ENCODE peak calls at places on chromosomes 5 and 9, in nine cellular contexts. S is heart left ventricle; C is suprapubic skin; A is dorsolateral prefrontal cortex; F is cardiac muscle cell; H is hepatocyte; X is GM23338; Q is IMR-90; Y is CD8-positive, alpha-beta memory T cell. U is an unnamed sample. For H3K27me3, the result is how much of the 10 kb centered on the place peaks cover.

GRCh38 chr5:60820593-60821487 is 23.2 kb downstream of the ELOVL7 start:
- DNase-seq in S (no peak), C (no peak), A (no peak), F (no peak), H (no peak), X (no peak), Q (no peak), Y (no peak), U (no peak)

GRCh38 chr5:169716287-169716686 is 79.2 kb downstream of the DOCK2 start:
- DNase-seq in S (no peak), C (no peak), A (no peak), F (no peak), H (no peak), X (no peak), Q (peak), Y (no peak), U (peak)

GRCh38 chr5:74149395-74149794 is 491.1 kb downstream of the ENC1 start:
- DNase-seq in S (no peak), C (no peak), A (no peak), F (no peak), H (no peak), X (no peak), Q (peak), Y (no peak), U (no peak)

GRCh38 chr9:85208666-85209065 is 533.1 kb downstream of the AGTPBP1 start:
- DNase-seq in S (no peak), C (no peak), A (no peak), F (no peak), H (no peak), X (no peak), Q (no peak), Y (no peak), U (no peak)

GRCh38 chr9:4422495-4422894 is 67.8 kb upstream of the SLC1A1 start:
- DNase-seq in S (no peak), C (no peak), A (no peak), F (no peak), H (peak), X (no peak), Q (no peak), Y (no peak), U (no peak)

GRCh38 chr5:151205411-151205810 is 18.5 kb downstream of the CCDC69 start:
- DNase-seq in S (no peak), C (peak), A (no peak), F (no peak), H (no peak), X (no peak), Q (no peak), Y (no peak), U (peak)

GRCh38 chr9:96514108-96514824 is 64.3 kb downstream of the HABP4 start:
- DNase-seq in S (no peak), C (no peak), A (no peak), F (no peak), H (no peak), X (no peak), Q (peak), Y (no peak), U (no peak)

GRCh38 chr9:75170898-75171360 is 82.6 kb downstream of the OSTF1 start:
- DNase-seq in S (no peak), C (no peak), A (no peak), F (no peak), H (no peak), X (no peak), Q (peak), Y (no peak), U (no peak)

GRCh38 chr9:125747053-125747764 is at the start of gene PBX3:
- DNase-seq in S (peak), C (no peak), A (no peak), F (peak), H (peak), X (peak), Q (no peak), Y (peak), U (no peak)

GRCh38 chr9:37611961-37612360 is 19.6 kb upstream of the TOMM5 start:
- DNase-seq in S (no peak), C (no peak), A (no peak), F (no peak), H (no peak), X (no peak), Q (no peak), Y (no peak), U (no peak)

GRCh38 chr5:107012371-107012770 is 658.4 kb downstream of the EFNA5 start:
- DNase-seq in S (no peak), C (no peak), A (no peak), F (no peak), H (no peak), X (no peak), Q (no peak), Y (no peak), U (no peak)

GRCh38 chr9:109629615-109630014 is 131.5 kb upstream of the PTPN3 start:
- DNase-seq in S (no peak), C (no peak), A (no peak), F (no peak), H (no peak), X (no peak), Q (no peak), Y (no peak), U (no peak)
- H3K27me3 ChIP-seq in S (under half), C (under half), A (under half), F (under half), H (under half), X (under half), Q (under half), Y (under half), U (under half)

DNA sequence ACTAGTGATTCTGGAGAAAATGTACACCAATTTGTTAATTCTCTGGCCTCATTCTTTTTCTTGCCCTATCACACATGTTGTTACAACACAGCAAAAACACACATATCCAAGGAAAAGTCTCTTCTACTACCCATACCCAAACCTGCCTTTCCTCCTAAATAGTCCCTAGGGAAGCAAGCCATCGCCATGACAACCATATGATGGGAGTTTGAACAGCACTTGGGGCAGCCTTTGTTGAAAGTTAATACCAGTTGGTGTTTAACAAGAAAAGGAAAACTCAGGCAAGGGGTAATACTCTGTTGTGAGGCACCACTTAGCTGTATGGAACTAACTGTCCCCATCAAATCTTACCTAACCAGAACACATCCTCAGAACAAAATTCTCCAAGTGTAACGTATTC is 1.7 kb downstream of the TRPM3 start:
- DNase-seq in S (no peak), C (no peak), A (no peak), F (no peak), H (no peak), X (peak), Q (no peak), Y (no peak), U (no peak)
- H3K27me3 ChIP-seq in S (under half), C (under half), A (under half), F (under half), H (under half), X (under half), Q (under half), Y (under half), U (under half)

GRCh38 chr5:35180046-35180445 is 50.2 kb downstream of the PRLR start:
- DNase-seq in S (no peak), C (no peak), A (no peak), F (no peak), H (no peak), X (no peak), Q (no peak), Y (no peak), U (no peak)

GRCh38 chr5:35182541-35183242 is 47.6 kb downstream of the PRLR start:
- DNase-seq in S (no peak), C (no peak), A (no peak), F (no peak), H (no peak), X (no peak), Q (no peak), Y (no peak), U (no peak)

GRCh38 chr5:35172526-35172925 is 57.8 kb downstream of the PRLR start:
- DNase-seq in S (no peak), C (no peak), A (no peak), F (no peak), H (no peak), X (no peak), Q (no peak), Y (no peak), U (no peak)

GRCh38 chr5:35183243-35183955 is 46.9 kb downstream of the PRLR start:
- DNase-seq in S (no peak), C (no peak), A (no peak), F (peak), H (peak), X (peak), Q (peak), Y (no peak), U (no peak)

DNA sequence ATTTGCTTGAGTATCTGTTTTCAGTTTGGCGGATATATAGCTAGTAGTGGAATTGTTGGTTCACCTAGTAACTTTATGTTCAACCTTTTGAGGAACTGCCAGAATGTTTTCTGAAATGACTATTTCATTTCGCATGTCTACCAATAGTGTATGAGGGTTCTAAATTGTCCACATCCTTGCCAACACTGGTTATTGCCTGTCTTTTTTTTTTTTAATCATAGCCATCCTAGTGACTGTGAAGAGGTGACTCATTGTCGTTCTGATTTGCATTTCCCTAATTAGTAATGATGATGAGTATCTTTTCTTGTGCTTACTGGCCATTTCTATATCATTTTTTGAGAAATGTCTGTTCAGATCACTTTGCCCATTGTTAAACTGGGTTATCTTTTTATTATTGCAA is 52.5 kb downstream of the PRLR start:
- DNase-seq in S (no peak), C (no peak), A (no peak), F (no peak), H (no peak), X (no peak), Q (no peak), Y (no peak), U (no peak)
- H3K27me3 ChIP-seq in S (under half), C (under half), A (under half), F (under half), H (under half), X (under half), Q (under half), Y (under half), U (under half)

GRCh38 chr5:153903321-153903720 is 135.4 kb downstream of the FAM114A2 start:
- DNase-seq in S (no peak), C (no peak), A (no peak), F (no peak), H (no peak), X (no peak), Q (no peak), Y (no peak), U (no peak)

GRCh38 chr5:153905214-153905613 is 133.5 kb downstream of the FAM114A2 start:
- DNase-seq in S (no peak), C (no peak), A (no peak), F (no peak), H (no peak), X (no peak), Q (no peak), Y (no peak), U (no peak)

GRCh38 chr5:153901449-153901848 is 137.3 kb downstream of the FAM114A2 start:
- DNase-seq in S (no peak), C (no peak), A (no peak), F (no peak), H (no peak), X (no peak), Q (no peak), Y (no peak), U (no peak)

GRCh38 chr5:153902026-153902425 is 136.7 kb downstream of the FAM114A2 start:
- DNase-seq in S (no peak), C (no peak), A (no peak), F (no peak), H (no peak), X (no peak), Q (no peak), Y (no peak), U (no peak)

GRCh38 chr5:153907170-153907775 is 131.4 kb downstream of the FAM114A2 start:
- DNase-seq in S (no peak), C (no peak), A (no peak), F (no peak), H (no peak), X (no peak), Q (no peak), Y (no peak), U (no peak)
- H3K27me3 ChIP-seq in S (under half), C (under half), A (under half), F (under half), H (under half), X (under half), Q (under half), Y (under half), U (under half)

DNA sequence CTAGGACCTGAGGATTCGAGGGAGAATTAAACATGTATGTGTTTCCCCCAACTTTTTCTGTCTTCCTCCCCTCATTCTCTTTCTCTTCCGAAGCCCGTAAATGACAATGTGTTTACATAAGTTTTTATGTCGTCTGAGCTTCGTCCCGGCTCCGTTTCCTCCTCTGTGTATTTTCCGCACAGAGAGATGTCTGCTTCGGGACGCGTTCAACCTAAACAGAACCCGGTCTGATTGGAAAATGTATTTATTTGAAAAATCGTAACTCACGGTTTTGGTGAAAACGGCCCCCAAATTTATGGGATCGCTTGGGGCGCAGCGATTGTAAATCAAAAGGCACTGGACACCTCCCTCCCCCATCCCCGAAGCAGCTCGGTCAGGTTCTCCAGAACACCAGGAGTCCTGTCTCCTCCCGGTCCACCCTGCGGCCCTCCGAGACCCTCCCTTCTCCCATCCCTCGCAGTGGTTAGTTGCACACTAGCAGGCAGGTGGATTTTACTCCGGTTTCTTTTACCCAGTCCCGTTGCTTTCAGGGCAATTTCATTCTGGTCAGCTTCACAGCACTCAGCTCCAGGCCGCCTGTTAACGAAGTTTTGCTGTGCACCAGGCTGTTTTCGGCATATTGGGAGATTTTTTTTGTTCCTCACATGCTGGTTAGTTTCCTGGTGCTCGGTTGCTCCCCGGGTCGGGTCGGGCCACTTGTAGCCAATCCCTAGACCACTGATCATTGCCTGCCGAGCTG is 5.8 kb upstream of the HAND1 start:
- DNase-seq in S (no peak), C (peak), A (no peak), F (no peak), H (no peak), X (peak), Q (no peak), Y (no peak), U (no peak)
- H3K27me3 ChIP-seq in S (half or more), C (half or more), A (half or more), F (half or more), H (half or more), X (half or more), Q (half or more), Y (half or more), U (half or more)

GRCh38 chr9:123984802-123985201 is 26.8 kb upstream of the LHX2 start:
- DNase-seq in S (no peak), C (no peak), A (no peak), F (no peak), H (no peak), X (no peak), Q (no peak), Y (no peak), U (no peak)

GRCh38 chr9:123985869-123986268 is 25.7 kb upstream of the LHX2 start:
- DNase-seq in S (no peak), C (no peak), A (no peak), F (no peak), H (no peak), X (no peak), Q (no peak), Y (no peak), U (no peak)

DNA sequence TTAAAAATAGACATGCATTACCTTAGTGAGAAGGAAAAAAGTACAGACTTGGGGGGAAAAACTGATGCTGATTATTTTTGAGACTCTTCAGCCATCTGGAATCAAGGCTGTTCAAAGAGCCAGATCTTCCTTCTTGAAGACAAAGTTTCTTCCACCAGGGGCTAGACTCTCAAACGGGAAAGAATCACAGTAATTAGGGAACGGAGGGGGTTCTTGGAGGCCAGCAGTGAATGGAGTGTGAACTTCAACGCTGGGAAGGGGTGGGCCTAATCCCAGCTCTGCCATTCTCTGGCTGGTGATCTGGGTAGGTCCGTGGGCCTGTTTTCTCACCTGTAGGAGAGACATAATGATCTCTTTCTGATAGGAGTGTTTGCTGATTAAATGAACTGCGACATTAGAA is 21.1 kb upstream of the LHX2 start:
- DNase-seq in S (no peak), C (no peak), A (no peak), F (no peak), H (no peak), X (peak), Q (no peak), Y (no peak), U (no peak)
- H3K27me3 ChIP-seq in S (under half), C (under half), A (under half), F (half or more), H (half or more), X (under half), Q (under half), Y (under half), U (under half)

U was measured in SJSA1.